ENCODE peak calls at places on chromosomes 5 and 9, in five cellular contexts. Y, Z, K, R and C are unnamed samples.

GRCh38 chr5:92687793-92688467 is 893.1 kb downstream of the NR2F1-AS1 start:
- DNase-seq in Y (no peak), Z (no peak), K (peak), R (no peak), C (peak)

GRCh38 chr5:158807-159447 is 32.4 kb upstream of the LRRC14B start:
- DNase-seq in Y (no peak), Z (no peak), K (no peak), R (no peak), C (no peak)

GRCh38 chr5:425714-426113 is 17.3 kb upstream of the EXOC3 start:
- DNase-seq in Y (no peak), Z (no peak), K (no peak), R (no peak), C (no peak)

GRCh38 chr5:11904270-11904906 is at the start of gene CTNND2:
- DNase-seq in Y (no peak), Z (no peak), K (peak), R (no peak), C (no peak)

GRCh38 chr9:3931996-3932906 is 367.6 kb downstream of the GLIS3 start:
- DNase-seq in Y (no peak), Z (no peak), K (no peak), R (no peak), C (no peak)

GRCh38 chr5:77390795-77391194 is 101.3 kb downstream of the WDR41 start:
- DNase-seq in Y (no peak), Z (peak), K (no peak), R (no peak), C (no peak)

GRCh38 chr9:134217431-134218210 is 53.3 kb upstream of the RNU6ATAC start:
- DNase-seq in Y (no peak), Z (no peak), K (no peak), R (no peak), C (no peak)

GRCh38 chr5:57316798-57317327 is 143.0 kb downstream of the GPBP1 start:
- DNase-seq in Y (no peak), Z (peak), K (peak), R (no peak), C (peak)

GRCh38 chr9:27470291-27470805 is 53.7 kb upstream of the IFNK start:
- DNase-seq in Y (no peak), Z (no peak), K (no peak), R (no peak), C (no peak)

GRCh38 chr9:112064871-112065270 is 110.2 kb downstream of the SUSD1 start:
- DNase-seq in Y (no peak), Z (no peak), K (no peak), R (no peak), C (no peak)

GRCh38 chr9:1726993-1727759 is 288.0 kb upstream of the SMARCA2 start:
- DNase-seq in Y (no peak), Z (no peak), K (no peak), R (no peak), C (no peak)

GRCh38 chr9:135662758-135663450 is at the start of gene LCN9:
- DNase-seq in Y (no peak), Z (no peak), K (no peak), R (no peak), C (no peak)

GRCh38 chr5:132771559-132771998 is 5.5 kb downstream of the SEPTIN8 start:
- DNase-seq in Y (no peak), Z (peak), K (peak), R (no peak), C (peak)

GRCh38 chr5:146548781-146549449 is 32.9 kb upstream of the GPR151 start:
- DNase-seq in Y (no peak), Z (no peak), K (no peak), R (no peak), C (no peak)

GRCh38 chr5:54460181-54460919 is 4.9 kb downstream of the HSPB3 start:
- DNase-seq in Y (no peak), Z (no peak), K (peak), R (no peak), C (no peak)

GRCh38 chr5:141945511-141946024 is 12.4 kb downstream of the PCDH12 start:
- DNase-seq in Y (no peak), Z (no peak), K (no peak), R (no peak), C (no peak)

GRCh38 chr5:7250609-7251008 is 145.3 kb upstream of the ADCY2 start:
- DNase-seq in Y (no peak), Z (no peak), K (no peak), R (no peak), C (no peak)

GRCh38 chr9:129513282-129513681 is 107.6 kb downstream of the C9orf50 start:
- DNase-seq in Y (no peak), Z (no peak), K (no peak), R (no peak), C (no peak)

GRCh38 chr9:88202321-88202720 is 64.0 kb upstream of the SPATA31C2 start:
- DNase-seq in Y (no peak), Z (no peak), K (no peak), R (no peak), C (no peak)

GRCh38 chr5:98570661-98571181 is 202.7 kb upstream of the RGMB start:
- DNase-seq in Y (no peak), Z (peak), K (no peak), R (no peak), C (no peak)

GRCh38 chr5:37776826-37777225 is 63.0 kb downstream of the GDNF start:
- DNase-seq in Y (no peak), Z (peak), K (no peak), R (no peak), C (no peak)

GRCh38 chr5:10555134-10555733 is 8.6 kb upstream of the ANKRD33B start:
- DNase-seq in Y (no peak), Z (peak), K (no peak), R (no peak), C (peak)

GRCh38 chr5:78060421-78060820 is 234.1 kb downstream of the AP3B1 start:
- DNase-seq in Y (no peak), Z (no peak), K (no peak), R (no peak), C (peak)

GRCh38 chr5:1743769-1744085 is 55.9 kb downstream of the MRPL36 start:
- DNase-seq in Y (no peak), Z (no peak), K (no peak), R (no peak), C (no peak)

GRCh38 chr5:66757219-66757833 is 161.1 kb downstream of the MAST4 start:
- DNase-seq in Y (no peak), Z (no peak), K (peak), R (peak), C (peak)

GRCh38 chr9:86098793-86099694 is at the start of gene GOLM1:
- DNase-seq in Y (no peak), Z (no peak), K (peak), R (peak), C (no peak)

GRCh38 chr5:168366124-168366523 is 74.7 kb downstream of the WWC1 start:
- DNase-seq in Y (no peak), Z (peak), K (no peak), R (no peak), C (no peak)

DNA sequence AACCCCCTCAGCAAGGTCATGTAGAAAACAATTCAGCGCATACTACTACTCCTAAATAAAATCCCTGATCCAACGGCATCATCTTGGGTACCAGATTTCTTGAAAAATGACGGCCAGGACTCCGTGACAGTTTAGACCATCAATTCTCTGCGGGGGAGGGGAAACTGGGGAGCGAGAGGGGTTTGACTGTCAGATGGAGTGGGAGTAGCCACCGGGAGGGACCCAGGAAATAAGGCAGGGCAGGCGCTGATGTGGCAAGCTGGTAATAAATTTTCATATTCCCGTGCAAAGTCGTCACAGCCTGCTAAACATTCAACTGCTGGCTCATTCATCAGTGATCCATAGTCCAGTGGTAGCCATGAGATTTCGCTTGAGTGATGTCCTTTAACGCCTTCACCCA is 447 bp upstream of the CDH18 start:
- DNase-seq in Y (no peak), Z (no peak), K (no peak), R (no peak), C (no peak)
- H3K4me3 ChIP-seq in Y (peak), Z (peak), K (no peak), R (no peak), C (peak)

GRCh38 chr5:73363911-73364730 is 84.5 kb downstream of the FOXD1 start:
- DNase-seq in Y (no peak), Z (peak), K (no peak), R (no peak), C (no peak)
- TF ChIP-seq CTCF in Y (no peak), Z (peak), K (no peak), R (no peak), C (no peak)

DNA sequence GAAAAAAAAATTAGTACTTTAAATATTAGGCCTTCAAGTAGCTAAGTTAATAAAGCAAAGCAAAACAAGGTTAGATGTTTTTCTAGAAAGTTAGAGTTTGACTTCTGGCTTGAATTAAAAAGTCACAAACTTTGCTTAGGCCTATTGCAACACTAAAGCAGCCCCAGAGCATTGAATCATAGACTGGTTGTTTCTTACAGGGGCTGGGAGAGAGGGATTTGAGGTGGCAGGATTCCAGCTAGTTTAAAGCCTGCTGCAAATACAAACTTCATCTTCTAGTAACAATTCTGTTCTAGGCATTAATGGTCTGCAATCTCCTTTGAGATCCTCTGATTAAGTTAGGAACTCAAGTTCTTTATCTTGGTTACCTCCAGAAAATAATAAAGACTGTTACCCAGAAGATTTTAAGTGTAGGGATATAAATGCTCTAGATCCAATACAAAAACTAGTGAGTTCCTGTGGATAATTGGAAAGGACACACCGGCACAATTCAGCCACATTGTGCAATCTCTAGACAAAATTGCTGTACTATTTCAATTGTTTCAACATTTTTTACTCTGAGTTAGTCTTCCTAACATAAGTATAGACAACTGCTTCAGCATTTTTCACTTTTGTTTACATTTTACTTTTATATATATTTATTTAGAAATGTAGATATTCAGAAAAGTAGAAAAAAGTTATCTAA is 12.6 kb downstream of the OR13C5 start:
- DNase-seq in Y (no peak), Z (peak), K (no peak), R (no peak), C (peak)
- H3K4me3 ChIP-seq in Y (no peak), Z (no peak), K (no peak), R (no peak), C (no peak)

GRCh38 chr5:181223041-181223728 is at the start of gene TRIM41:
- DNase-seq in Y (peak), Z (peak), K (peak), R (peak), C (peak)
- TF ChIP-seq CTCF in Y (peak), Z (no peak), K (no peak), R (no peak), C (peak)

DNA sequence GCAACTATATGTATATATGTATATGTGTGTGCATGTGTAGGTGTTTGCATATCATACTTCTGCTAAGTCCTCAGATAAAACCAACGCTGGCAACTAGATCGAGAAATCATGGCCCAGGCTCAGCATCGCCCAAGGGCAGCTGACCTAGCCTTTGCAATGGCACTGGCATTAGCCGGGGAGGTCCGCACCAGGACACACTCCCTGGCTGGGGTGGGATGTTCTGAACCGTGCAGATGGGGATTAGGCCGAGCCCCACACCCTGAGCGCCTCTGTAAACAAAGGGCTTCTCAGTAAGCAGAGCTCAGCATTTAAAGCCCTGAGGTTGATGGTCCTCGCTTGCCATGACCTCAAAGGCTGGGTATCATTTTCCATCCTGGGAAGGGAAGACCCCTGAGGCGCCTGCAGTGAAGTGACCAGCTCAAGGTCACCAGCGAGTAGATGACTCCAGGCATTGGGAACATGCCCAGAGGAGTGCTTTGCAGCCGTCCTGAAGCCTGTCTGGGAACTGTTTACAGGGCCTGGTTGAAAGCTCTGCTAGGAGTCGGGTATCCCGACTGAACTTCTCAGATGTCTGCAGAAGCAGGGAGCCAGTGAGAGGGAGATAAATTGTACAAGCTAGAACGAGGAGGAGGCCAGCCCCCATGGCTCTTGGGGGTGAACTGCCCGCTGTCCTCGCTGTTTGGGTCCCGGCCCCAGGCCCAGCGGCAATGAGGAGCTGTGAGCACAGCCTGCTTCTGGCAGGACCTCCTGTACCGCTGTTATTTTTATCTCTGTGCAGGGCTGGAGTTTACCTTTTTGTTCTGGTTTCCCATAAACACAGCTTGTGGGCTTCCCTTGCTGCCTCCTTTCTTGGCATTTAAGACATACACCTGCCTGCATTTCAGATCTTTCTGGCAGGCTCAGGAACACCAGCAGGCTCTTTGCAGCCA is 18.4 kb downstream of the GADD45G start:
- DNase-seq in Y (no peak), Z (no peak), K (no peak), R (peak), C (no peak)
- H3K4me3 ChIP-seq in Y (no peak), Z (no peak), K (no peak), R (no peak), C (no peak)

GRCh38 chr5:82494942-82495341 is 216.8 kb upstream of the RPS23 start:
- DNase-seq in Y (no peak), Z (no peak), K (no peak), R (no peak), C (no peak)
- TF ChIP-seq CTCF in Y (no peak), Z (peak), K (peak), R (no peak), C (peak)

GRCh38 chr5:171127314-171127713 is 181.7 kb upstream of the TLX3 start:
- DNase-seq in Y (no peak), Z (peak), K (no peak), R (no peak), C (no peak)

GRCh38 chr5:171121638-171122037 is 187.4 kb upstream of the TLX3 start:
- DNase-seq in Y (no peak), Z (no peak), K (no peak), R (no peak), C (no peak)

GRCh38 chr5:171123417-171123816 is 185.6 kb upstream of the TLX3 start:
- DNase-seq in Y (no peak), Z (no peak), K (no peak), R (no peak), C (no peak)

GRCh38 chr5:171120986-171121622 is 187.9 kb upstream of the TLX3 start:
- DNase-seq in Y (no peak), Z (no peak), K (no peak), R (no peak), C (no peak)

GRCh38 chr5:171122372-171122771 is 186.7 kb upstream of the TLX3 start:
- DNase-seq in Y (no peak), Z (no peak), K (no peak), R (no peak), C (no peak)
- H3K4me3 ChIP-seq in Y (no peak), Z (no peak), K (no peak), R (no peak), C (no peak)

GRCh38 chr5:116445311-116445710 is 129.3 kb downstream of the SEMA6A start:
- DNase-seq in Y (no peak), Z (no peak), K (no peak), R (no peak), C (no peak)

GRCh38 chr5:116451905-116452450 is 122.6 kb downstream of the SEMA6A start:
- DNase-seq in Y (no peak), Z (no peak), K (no peak), R (no peak), C (peak)

GRCh38 chr5:116448869-116449453 is 125.7 kb downstream of the SEMA6A start:
- DNase-seq in Y (no peak), Z (no peak), K (no peak), R (no peak), C (no peak)

GRCh38 chr5:116446356-116447005 is 128.1 kb downstream of the SEMA6A start:
- DNase-seq in Y (no peak), Z (no peak), K (no peak), R (no peak), C (no peak)

DNA sequence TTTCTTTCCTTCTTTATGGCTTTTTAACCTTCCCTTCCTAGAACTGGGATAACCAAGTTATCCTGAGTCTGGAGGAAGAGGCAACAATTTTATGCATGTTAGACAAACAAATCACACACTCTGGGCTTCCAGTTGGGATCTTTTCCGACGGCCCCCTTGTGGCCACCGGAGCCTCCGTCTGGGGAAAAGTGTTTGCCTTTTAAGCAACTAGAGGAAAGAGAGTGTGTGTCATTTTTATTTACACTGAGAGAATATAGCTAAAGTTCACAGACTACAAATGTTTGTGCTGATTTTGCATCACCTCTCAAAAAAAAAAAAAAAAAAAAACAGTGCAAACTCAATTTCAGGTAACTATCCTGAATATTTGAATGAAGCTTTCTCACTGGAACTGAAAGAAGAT is 126.2 kb downstream of the SEMA6A start:
- DNase-seq in Y (no peak), Z (no peak), K (no peak), R (no peak), C (no peak)
- TF ChIP-seq CTCF in Y (no peak), Z (no peak), K (no peak), R (no peak), C (no peak)